ENCODE peak calls at places on chromosomes 12 and 14, in six cellular contexts. T is endothelial cell; N is MCF 10A; O is T-cell; X is stimulated activated CD4-positive, alpha-beta T cell treated with anti-CD3 and anti-CD28 coated beads, Interleukin-4, amount 100 ng/mL, for 1 hour; B is IMR-90. Q is an unnamed sample.

GRCh38 chr12:89836026-89836425 is 127.4 kb upstream of the ATP2B1 start:
- DNase-seq in B (peak; percentile 4), X (no peak), O (no peak), N (no peak), T (no peak), Q (no peak)

GRCh38 chr14:89911018-89911919 is 43.3 kb downstream of the EFCAB11 start:
- DNase-seq in N (peak; percentile 23), O (no peak), T (no peak), X (no peak), B (peak; percentile 75), Q (peak; percentile 72)

GRCh38 chr14:73460691-73461127 is 2.4 kb upstream of the NUMB start:
- DNase-seq in N (peak; percentile 70), O (no peak), X (no peak), T (no peak), B (peak; percentile 77), Q (peak; percentile 91)

GRCh38 chr14:50233335-50234250 is 2.2 kb upstream of the SOS2 start:
- DNase-seq in B (no peak), O (no peak), T (no peak), X (peak; percentile 8), N (no peak), Q (no peak)

GRCh38 chr12:41188058-41188840 is at the start of gene PDZRN4:
- DNase-seq in X (no peak), O (no peak), N (no peak), T (peak; percentile 45), B (no peak), Q (no peak)

GRCh38 chr12:123471374-123472068 is 13.6 kb downstream of the SNRNP35 start:
- DNase-seq in X (no peak), B (peak; percentile 92), T (no peak), O (no peak), N (peak; percentile 65), Q (peak; percentile 86)

GRCh38 chr12:42804928-42805327 is 215.4 kb upstream of the PRICKLE1 start:
- DNase-seq in O (no peak), B (no peak), T (no peak), N (peak; percentile 20), X (no peak), Q (no peak)

GRCh38 chr12:104700324-104700723 is 243.6 kb downstream of the CHST11 start:
- DNase-seq in X (no peak), N (no peak), B (no peak), O (no peak), T (no peak), Q (no peak)

GRCh38 chr14:50955373-50956043 is 11.2 kb upstream of the PYGL start:
- DNase-seq in X (no peak), O (no peak), B (peak; percentile 96), T (peak; percentile 26), N (peak; percentile 98), Q (peak; percentile 99)

GRCh38 chr14:65255029-65255545 is 152.8 kb upstream of the MAX start:
- DNase-seq in T (no peak), X (no peak), N (peak; percentile 92), O (no peak), B (peak; percentile 82), Q (peak; percentile 85)

GRCh38 chr12:47807338-47807737 is 12.4 kb downstream of the HDAC7 start:
- DNase-seq in X (no peak), N (no peak), O (no peak), T (no peak), B (no peak), Q (peak; percentile 26)

GRCh38 chr12:46160081-46160980 is 108.5 kb downstream of the SLC38A1 start:
- DNase-seq in O (no peak), X (no peak), T (no peak), N (peak; percentile 93), B (peak; percentile 44), Q (peak; percentile 92)

GRCh38 chr12:75892779-75893408 is 138.7 kb downstream of the PHLDA1 start:
- DNase-seq in B (peak; percentile 85), T (peak; percentile 39), O (no peak), X (no peak), N (peak; percentile 32), Q (peak; percentile 24)

GRCh38 chr14:49549881-49550280 is 36.3 kb downstream of the RPS29 start:
- DNase-seq in X (no peak), T (no peak), N (peak; percentile 4), B (peak; percentile 44), O (no peak), Q (peak; percentile 66)

GRCh38 chr12:27133022-27133590 is 50.7 kb upstream of the C12orf71 start:
- DNase-seq in X (no peak), O (no peak), T (no peak), B (no peak), N (no peak), Q (no peak)

GRCh38 chr14:33611405-33612183 is 339.3 kb downstream of the EGLN3 start:
- DNase-seq in T (no peak), N (peak; percentile 47), B (no peak), X (no peak), O (no peak), Q (peak; percentile 67)

GRCh38 chr12:84508943-84509342 is 403.7 kb downstream of the SLC6A15 start:
- DNase-seq in X (no peak), N (peak; percentile 73), B (no peak), O (no peak), T (no peak), Q (peak; percentile 61)

GRCh38 chr12:113930249-113930648 is 35.9 kb downstream of the RBM19 start:
- DNase-seq in X (no peak), N (no peak), T (no peak), B (no peak), O (no peak), Q (no peak)

GRCh38 chr14:63759454-63759853 is 31.6 kb upstream of the SGPP1 start:
- DNase-seq in N (no peak), O (peak; percentile 19), X (no peak), B (peak; percentile 7), T (no peak), Q (peak; percentile 52)

GRCh38 chr14:59028476-59029202 is 159.8 kb upstream of the DAAM1 start:
- DNase-seq in X (peak; percentile 23), N (peak; percentile 78), T (peak; percentile 72), O (peak; percentile 6), B (peak; percentile 97), Q (peak; percentile 95)

GRCh38 chr12:11885261-11886038 is 185.3 kb upstream of the BCL2L14 start:
- DNase-seq in X (no peak), N (peak; percentile 92), B (peak; percentile 76), T (peak; percentile 35), O (no peak), Q (peak; percentile 54)